ENCODE peak calls at places on chromosomes 7 and 10, in four cellular contexts. S, I, X and Z are unnamed samples.
A peak's percentile ranks its signal among the peaks of the same experiment; 100 is the strongest.

GRCh38 chr7:158695726-158696452 is 8.7 kb downstream of the NCAPG2 start:
- DNase-seq in S (peak; percentile 72), I (no peak), X (peak; percentile 12), Z (peak; percentile 45)

GRCh38 chr10:61760943-61761824 is 98.5 kb downstream of the CABCOCO1 start:
- DNase-seq in S (no peak), I (no peak), X (no peak), Z (no peak)

GRCh38 chr10:43781480-43782361 is 133.0 kb upstream of the ZNF32 start:
- DNase-seq in S (no peak), I (no peak), X (no peak), Z (no peak)

GRCh38 chr10:93515071-93515962 is 18.9 kb downstream of the CEP55 start:
- DNase-seq in S (no peak), I (no peak), X (no peak), Z (no peak)

GRCh38 chr10:93352638-93353383 is 129.3 kb downstream of the MYOF start:
- DNase-seq in S (no peak), I (no peak), X (no peak), Z (no peak)

GRCh38 chr10:11626071-11626470 is 14.6 kb upstream of the USP6NL start:
- DNase-seq in S (no peak), I (no peak), X (no peak), Z (no peak)

GRCh38 chr10:122464575-122464974 is 3.2 kb downstream of the HTRA1 start:
- DNase-seq in S (no peak), I (no peak), X (no peak), Z (no peak)

GRCh38 chr10:3476186-3476585 is 303.6 kb upstream of the PITRM1 start:
- DNase-seq in S (no peak), I (no peak), X (no peak), Z (no peak)

GRCh38 chr10:14779053-14779649 is 4.5 kb upstream of the FAM107B start:
- DNase-seq in S (no peak), I (no peak), X (no peak), Z (no peak)

GRCh38 chr7:93894966-93895650 is 4.6 kb upstream of the TFPI2 start:
- DNase-seq in S (no peak), I (no peak), X (no peak), Z (no peak)

GRCh38 chr7:112161253-112162160 is 44.7 kb downstream of the DOCK4 start:
- DNase-seq in S (no peak), I (no peak), X (no peak), Z (no peak)

GRCh38 chr10:5587151-5588079 is 62.7 kb downstream of the CALML3 start:
- DNase-seq in S (no peak), I (no peak), X (no peak), Z (peak; percentile 31)

GRCh38 chr7:50544992-50545391 is 20.2 kb downstream of the DDC start:
- DNase-seq in S (no peak), I (no peak), X (no peak), Z (no peak)

GRCh38 chr10:59905735-59906416 is 480 bp downstream of the CCDC6 start:
- DNase-seq in S (peak; percentile 49), I (no peak), X (no peak), Z (peak; percentile 57)

GRCh38 chr7:2055956-2056355 is 176.8 kb downstream of the MAD1L1 start:
- DNase-seq in S (no peak), I (no peak), X (no peak), Z (no peak)

GRCh38 chr7:143405158-143405557 is 3.5 kb downstream of the EPHA1 start:
- DNase-seq in S (peak; percentile 50), I (no peak), X (no peak), Z (no peak)

GRCh38 chr10:104893711-104894110 is 252.6 kb downstream of the SORCS3 start:
- DNase-seq in S (no peak), I (no peak), X (no peak), Z (no peak)

GRCh38 chr7:116525298-116525912 is 569 bp downstream of the CAV1 start:
- DNase-seq in S (peak; percentile 61), I (no peak), X (no peak), Z (peak; percentile 68)

GRCh38 chr10:89267056-89267455 is 15.5 kb upstream of the LIPA start:
- DNase-seq in S (no peak), I (no peak), X (no peak), Z (no peak)

GRCh38 chr10:126634915-126635314 is 35.6 kb downstream of the C10orf90 start:
- DNase-seq in S (no peak), I (no peak), X (no peak), Z (no peak)

GRCh38 chr10:100744136-100744979 is 1.0 kb upstream of the PAX2 start:
- DNase-seq in S (no peak), I (no peak), X (no peak), Z (no peak)

GRCh38 chr7:101507791-101508252 is 121.3 kb downstream of the MYL10 start:
- DNase-seq in S (no peak), I (peak; percentile 47), X (no peak), Z (no peak)

GRCh38 chr10:110805292-110805691 is 66.4 kb upstream of the PDCD4 start:
- DNase-seq in S (no peak), I (no peak), X (no peak), Z (no peak)

GRCh38 chr10:129950651-129951050 is 13.4 kb downstream of the EBF3 start:
- DNase-seq in S (no peak), I (no peak), X (no peak), Z (no peak)

GRCh38 chr7:115356139-115356746 is 434.3 kb downstream of the MDFIC start:
- DNase-seq in S (no peak), I (no peak), X (no peak), Z (no peak)

GRCh38 chr10:113402602-113403001 is 150.3 kb upstream of the HABP2 start:
- DNase-seq in S (no peak), I (no peak), X (no peak), Z (no peak)

GRCh38 chr10:26052326-26052725 is 118.3 kb downstream of the MYO3A start:
- DNase-seq in S (no peak), I (no peak), X (no peak), Z (no peak)

GRCh38 chr10:8052344-8052969 is 2.0 kb upstream of the GATA3 start:
- DNase-seq in S (no peak), I (no peak), X (no peak), Z (no peak)

GRCh38 chr7:95468071-95468470 is 17.7 kb upstream of the ASB4 start:
- DNase-seq in S (no peak), I (no peak), X (no peak), Z (no peak)

GRCh38 chr7:95578299-95578855 is 17.9 kb downstream of the PDK4 start:
- DNase-seq in S (no peak), I (no peak), X (no peak), Z (no peak)

GRCh38 chr10:114095676-114096331 is 52.1 kb downstream of the ADRB1 start:
- DNase-seq in S (no peak), I (no peak), X (no peak), Z (no peak)

GRCh38 chr10:74542077-74542476 is 284.3 kb upstream of the KAT6B start:
- DNase-seq in S (peak; percentile 29), I (no peak), X (no peak), Z (no peak)

GRCh38 chr7:139876622-139877283 is 47.7 kb downstream of the TBXAS1 start:
- DNase-seq in S (no peak), I (no peak), X (no peak), Z (no peak)

GRCh38 chr10:61140765-61141392 is 196.9 kb upstream of the RHOBTB1 start:
- DNase-seq in S (no peak), I (peak; percentile 67), X (no peak), Z (no peak)

GRCh38 chr10:61456095-61456789 is 3.1 kb upstream of the TMEM26 start:
- DNase-seq in S (no peak), I (no peak), X (no peak), Z (no peak)

GRCh38 chr10:119634219-119634544 is 17.0 kb upstream of the BAG3 start:
- DNase-seq in S (no peak), I (no peak), X (no peak), Z (no peak)

GRCh38 chr10:26737730-26738129 is 40.2 kb downstream of the PDSS1 start:
- DNase-seq in S (no peak), I (no peak), X (no peak), Z (no peak)

GRCh38 chr7:43652364-43652763 is 69.5 kb downstream of the STK17A start:
- DNase-seq in S (no peak), I (no peak), X (no peak), Z (no peak)
- H3K4me1 ChIP-seq in S (peaks cover 25% of the 10 kb centered on the region), I (peaks cover 48% of the 10 kb centered on the region), X (peaks cover 70% of the 10 kb centered on the region), Z (peaks cover 3% of the 10 kb centered on the region)

DNA sequence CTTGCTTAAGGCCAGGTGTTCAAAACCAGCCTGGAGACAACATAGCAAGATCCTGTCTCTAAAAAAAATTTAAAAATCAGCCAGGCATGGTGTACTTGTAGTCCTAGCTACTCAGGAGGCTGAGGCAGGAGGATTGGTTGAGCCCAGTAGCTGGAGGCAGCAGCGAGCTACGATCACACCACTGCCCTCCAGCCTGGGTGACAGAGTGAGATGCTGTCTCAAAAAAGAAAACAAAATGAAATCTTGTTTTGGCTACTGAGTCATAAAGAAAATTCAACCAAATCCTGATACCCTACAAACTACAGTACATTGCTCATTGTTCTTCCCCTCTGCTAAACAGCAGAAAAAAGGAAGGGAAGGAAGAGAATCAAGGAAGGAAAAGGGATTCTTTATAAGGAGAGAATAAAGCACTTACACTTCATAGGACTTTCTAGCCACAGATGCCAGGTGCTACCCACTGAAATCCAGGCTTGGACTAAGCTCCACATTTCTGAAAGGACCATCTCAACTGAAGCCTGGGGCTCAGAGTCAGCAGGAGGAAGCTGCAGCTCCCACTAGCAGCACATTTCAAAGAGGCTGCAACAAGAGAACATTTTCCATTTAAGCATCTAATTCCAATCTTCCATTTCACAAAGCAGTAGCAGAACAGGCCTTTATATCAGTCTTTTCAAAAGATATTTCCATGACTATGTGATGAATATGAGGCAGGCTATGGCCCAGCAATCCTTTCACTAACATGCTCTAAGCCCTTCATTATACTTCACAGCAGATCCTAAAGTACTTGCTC is 13.6 kb downstream of the TNPO3 start:
- DNase-seq in S (no peak), I (no peak), X (no peak), Z (no peak)
- H3K4me1 ChIP-seq in S (peaks cover 5% of the 10 kb centered on the region), I (peaks cover 3% of the 10 kb centered on the region), X (peaks cover 19% of the 10 kb centered on the region), Z (no peaks in the 10 kb centered on the region)

DNA sequence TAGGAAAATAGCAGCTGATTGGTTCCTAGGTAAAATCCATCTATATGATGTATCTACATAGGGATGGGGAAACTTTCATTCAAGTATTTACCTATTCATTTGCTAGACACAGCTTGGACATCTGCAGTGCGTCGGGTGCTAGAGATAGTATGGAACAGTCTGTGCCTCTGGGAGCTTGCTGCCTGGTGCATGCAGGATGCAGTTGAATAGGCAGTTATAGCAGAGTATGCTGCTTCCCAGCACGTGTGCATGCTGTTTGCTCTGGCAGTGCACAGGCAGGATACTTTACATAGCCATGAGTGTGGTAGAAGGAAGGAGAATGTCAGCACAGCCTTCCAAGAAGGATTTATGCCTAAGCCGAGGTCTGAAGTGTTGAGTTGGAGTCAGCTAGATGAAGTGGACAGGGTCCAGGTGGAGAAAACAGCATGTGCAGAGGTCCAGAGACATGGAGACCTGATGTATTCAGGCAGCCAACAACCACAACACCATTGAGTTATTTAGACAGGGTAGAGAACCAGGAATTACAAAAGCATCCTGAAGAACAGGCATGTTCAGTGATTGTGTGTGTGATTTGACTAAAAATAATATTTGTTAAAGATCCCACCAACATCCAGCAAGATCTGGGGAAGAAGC is 8.1 kb downstream of the MAP3K8 start:
- DNase-seq in S (no peak), I (no peak), X (no peak), Z (no peak)
- H3K4me1 ChIP-seq in S (peaks cover 6% of the 10 kb centered on the region), I (peaks cover 10% of the 10 kb centered on the region), X (peaks cover 16% of the 10 kb centered on the region), Z (no peaks in the 10 kb centered on the region)

DNA sequence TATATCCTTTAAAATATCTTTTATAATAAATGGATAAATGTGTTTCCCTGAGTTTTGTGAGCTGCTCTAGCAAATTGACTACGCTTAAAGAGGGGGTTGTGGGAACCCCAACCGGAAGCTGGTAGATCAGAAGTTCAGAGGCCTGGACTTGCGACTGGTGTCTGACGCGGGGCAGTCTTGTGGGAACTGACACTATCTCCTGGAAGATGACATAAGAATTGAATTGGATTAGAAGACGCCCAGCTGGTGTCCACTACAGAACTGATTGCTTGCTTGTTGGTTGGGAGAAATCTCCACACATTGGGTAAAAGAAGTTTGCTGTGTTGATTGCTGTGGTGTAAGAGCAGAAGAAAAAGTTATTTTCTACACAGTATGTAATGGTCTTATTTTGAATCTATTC is 51.1 kb upstream of the AHR start:
- DNase-seq in S (no peak), I (no peak), X (no peak), Z (no peak)
- H3K4me1 ChIP-seq in S (no peaks in the 10 kb centered on the region), I (no peaks in the 10 kb centered on the region), X (no peaks in the 10 kb centered on the region), Z (no peaks in the 10 kb centered on the region)